ENCODE peak calls at places on chromosomes 12 and 14, in five cellular contexts. E is pons; P is ELR; Z is kidney glomerular epithelial cell; T is effector CD4-positive, alpha-beta T cell. V is an unnamed sample.

GRCh38 chr14:85315290-85315689 is 214.7 kb upstream of the FLRT2 start:
- DNase-seq in E (no peak), P (no peak), Z (no peak), T (no peak), V (no peak)

GRCh38 chr14:58177125-58177524 is 22.8 kb upstream of the ACTR10 start:
- DNase-seq in E (no peak), P (no peak), Z (no peak), T (no peak), V (no peak)

GRCh38 chr12:75717902-75718301 is 206.5 kb upstream of the KRR1 start:
- DNase-seq in E (no peak), P (no peak), Z (no peak), T (no peak), V (no peak)

GRCh38 chr12:41777064-41777790 is 367.4 kb downstream of the GXYLT1 start:
- DNase-seq in E (no peak), P (no peak), Z (no peak), T (no peak), V (no peak)

GRCh38 chr14:33938131-33938949 is 12.5 kb downstream of the EGLN3 start:
- DNase-seq in E (peak; percentile 60), P (no peak), Z (no peak), T (no peak), V (no peak)

GRCh38 chr12:48925218-48925871 is at the start of gene FKBP11:
- DNase-seq in E (no peak), P (peak; percentile 84), Z (peak; percentile 15), T (peak; percentile 74), V (peak; percentile 55)

GRCh38 chr12:125332900-125333299 is 267.7 kb downstream of the AACS start:
- DNase-seq in E (no peak), P (no peak), Z (no peak), T (no peak), V (no peak)

GRCh38 chr12:219891-220352 is 6.0 kb upstream of the SLC6A12 start:
- DNase-seq in E (peak; percentile 45), P (peak; percentile 78), Z (peak; percentile 43), T (no peak), V (peak; percentile 40)

GRCh38 chr14:89427426-89428162 is 10.6 kb upstream of the FOXN3 start:
- DNase-seq in E (peak; percentile 40), P (no peak), Z (no peak), T (no peak), V (no peak)

GRCh38 chr12:115755752-115756140 is 521.7 kb downstream of the MED13L start:
- DNase-seq in E (no peak), P (peak; percentile 52), Z (no peak), T (no peak), V (no peak)

GRCh38 chr12:13982010-13982409 is 608 bp upstream of the GRIN2B start:
- DNase-seq in E (no peak), P (no peak), Z (no peak), T (no peak), V (no peak)

GRCh38 chr12:89574736-89575208 is 48.9 kb upstream of the POC1B start:
- DNase-seq in E (peak; percentile 18), P (peak; percentile 52), Z (peak; percentile 5), T (no peak), V (no peak)

GRCh38 chr14:68774771-68775613 is 17.9 kb downstream of the ZFP36L1 start:
- DNase-seq in E (no peak), P (peak; percentile 86), Z (no peak), T (no peak), V (no peak)

GRCh38 chr14:75223664-75224154 is 47.3 kb upstream of the TMED10 start:
- DNase-seq in E (peak; percentile 77), P (peak; percentile 33), Z (no peak), T (no peak), V (no peak)

GRCh38 chr12:57280234-57281062 is 29.5 kb upstream of the STAC3 start:
- DNase-seq in E (no peak), P (peak; percentile 95), Z (peak; percentile 98), T (peak; percentile 52), V (peak; percentile 28)

GRCh38 chr12:64237382-64237781 is 15.3 kb upstream of the KICS2 start:
- DNase-seq in E (no peak), P (no peak), Z (no peak), T (no peak), V (no peak)

GRCh38 chr12:112375105-112375504 is 7.1 kb downstream of the HECTD4 start:
- DNase-seq in E (no peak), P (no peak), Z (no peak), T (no peak), V (no peak)

GRCh38 chr12:67366530-67367196 is 97.5 kb downstream of the CAND1 start:
- DNase-seq in E (no peak), P (peak; percentile 17), Z (peak; percentile 72), T (no peak), V (no peak)

GRCh38 chr12:47892819-47893218 is 12.0 kb downstream of the VDR start:
- DNase-seq in E (no peak), P (no peak), Z (no peak), T (no peak), V (no peak)

GRCh38 chr12:131634037-131634436 is 76.9 kb upstream of the SFSWAP start:
- DNase-seq in E (no peak), P (no peak), Z (no peak), T (no peak), V (no peak)

GRCh38 chr12:2804390-2805145 is 7.9 kb upstream of the ITFG2 start:
- DNase-seq in E (peak; percentile 65), P (peak; percentile 28), Z (peak; percentile 62), T (no peak), V (no peak)

GRCh38 chr12:275784-276183 is 13.1 kb upstream of the SLC6A13 start:
- DNase-seq in E (no peak), P (no peak), Z (no peak), T (no peak), V (no peak)

GRCh38 chr12:120628919-120629318 is 11.5 kb upstream of the CABP1 start:
- DNase-seq in E (no peak), P (peak; percentile 31), Z (no peak), T (no peak), V (no peak)

GRCh38 chr14:103334644-103335603 is 887 bp downstream of the EIF5 start:
- DNase-seq in E (peak; percentile 43), P (peak; percentile 88), Z (peak; percentile 43), T (peak; percentile 66), V (peak; percentile 52)

GRCh38 chr12:41189395-41190251 is 1.5 kb downstream of the PDZRN4 start:
- DNase-seq in E (no peak), P (no peak), Z (no peak), T (no peak), V (no peak)

GRCh38 chr12:599756-600155 is 63.5 kb downstream of the NINJ2 start:
- DNase-seq in E (no peak), P (no peak), Z (no peak), T (no peak), V (no peak)

GRCh38 chr14:104111301-104112112 is 26.0 kb downstream of the ASPG start:
- DNase-seq in E (no peak), P (no peak), Z (no peak), T (no peak), V (no peak)

GRCh38 chr12:49336645-49337584 is at the start of gene C1QL4:
- DNase-seq in E (peak; percentile 51), P (peak; percentile 82), Z (peak; percentile 29), T (peak; percentile 83), V (peak; percentile 64)

GRCh38 chr12:64616221-64616620 is 5.9 kb downstream of the RASSF3 start:
- DNase-seq in E (peak; percentile 40), P (no peak), Z (no peak), T (no peak), V (no peak)

GRCh38 chr12:112841891-112842290 is 50.3 kb downstream of the RPH3A start:
- DNase-seq in E (no peak), P (peak; percentile 69), Z (peak; percentile 77), T (no peak), V (no peak)

GRCh38 chr12:114355389-114356088 is 50.4 kb downstream of the TBX5 start:
- DNase-seq in E (no peak), P (peak; percentile 23), Z (no peak), T (no peak), V (no peak)

GRCh38 chr12:53862831-53863230 is 75.8 kb upstream of the HOXC13 start:
- DNase-seq in E (no peak), P (peak; percentile 63), Z (no peak), T (no peak), V (no peak)

GRCh38 chr12:65670775-65671174 is 153.5 kb upstream of the HMGA2 start:
- DNase-seq in E (no peak), P (peak; percentile 85), Z (no peak), T (no peak), V (no peak)